ENCODE peak calls at places on chromosome 16, in four cellular contexts. R is K562, K is HepG2, Q is HEK293T. M is an unnamed sample.

GRCh38 chr16:35637683-35638082 is 2178.3 kb downstream of the TP53TG3F start:
- DNase-seq in K (no peak), Q (no peak), R (no peak), M (no peak)

GRCh38 chr16:73068546-73069401 is 20.8 kb upstream of the ZFHX3 start:
- DNase-seq in R (no peak), Q (peak; percentile 76), K (peak; percentile 63), M (no peak)

GRCh38 chr16:102060-102855 is 24.2 kb downstream of the MPG start:
- DNase-seq in Q (no peak), R (no peak), K (no peak), M (no peak)

GRCh38 chr16:50267651-50268050 is 1.3 kb downstream of the ADCY7 start:
- DNase-seq in K (no peak), Q (no peak), R (no peak), M (no peak)

GRCh38 chr16:87487361-87487924 is 5.4 kb downstream of the ZCCHC14 start:
- DNase-seq in K (peak; percentile 97), Q (no peak), R (peak; percentile 69), M (no peak)

GRCh38 chr16:14405611-14406537 is 224.2 kb downstream of the PARN start:
- DNase-seq in K (peak; percentile 90), R (peak; percentile 73), Q (peak; percentile 88), M (peak; percentile 77)

GRCh38 chr16:56681939-56682702 is at the start of gene MT1X:
- DNase-seq in K (peak; percentile 87), R (peak; percentile 84), Q (peak; percentile 87), M (peak; percentile 7)

GRCh38 chr16:55297910-55298175 is 26.2 kb upstream of the IRX6 start:
- DNase-seq in K (no peak), R (no peak), Q (no peak), M (no peak)

GRCh38 chr16:75402821-75403475 is 30.4 kb downstream of the CFDP1 start:
- DNase-seq in R (peak; percentile 36), Q (peak; percentile 13), K (peak; percentile 36), M (no peak)

GRCh38 chr16:79372504-79373184 is 227.9 kb downstream of the MAF start:
- DNase-seq in K (no peak), R (no peak), Q (no peak), M (no peak)

GRCh38 chr16:381788-382717 is at the start of gene PGAP6:
- DNase-seq in R (peak; percentile 67), Q (peak; percentile 86), K (no peak), M (no peak)

GRCh38 chr16:19410435-19411153 is 7.1 kb upstream of the TMC5 start:
- DNase-seq in K (no peak), R (no peak), Q (peak; percentile 62), M (no peak)

GRCh38 chr16:77949445-77949844 is 72.9 kb upstream of the CLEC3A start:
- DNase-seq in K (no peak), R (no peak), Q (no peak), M (no peak)

DNA sequence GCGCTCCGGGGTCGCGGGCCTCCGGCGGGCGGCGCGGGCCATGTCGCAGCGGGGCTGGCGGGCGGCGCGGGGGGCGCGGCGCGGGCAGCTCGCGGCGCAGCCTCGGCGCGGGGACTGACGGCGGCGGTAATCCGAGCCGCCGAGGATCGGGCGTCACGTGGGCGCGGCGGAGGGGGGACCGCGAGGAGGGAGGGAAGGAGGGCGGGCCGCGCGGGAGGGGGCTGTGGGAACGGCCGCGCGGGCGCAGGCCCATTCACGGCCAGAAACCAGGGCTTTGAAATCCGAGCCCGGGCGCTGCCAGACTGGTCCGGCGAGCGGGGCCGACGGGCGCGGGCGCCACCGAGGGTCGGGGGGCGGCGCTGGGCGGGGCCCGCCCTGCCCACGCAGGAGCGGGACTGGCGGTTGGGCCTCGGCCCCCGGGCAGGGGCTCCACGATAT is at the start of gene MTSS2:
- DNase-seq in R (peak; percentile 91), K (peak; percentile 80), Q (peak; percentile 93), M (no peak)
- TF ChIP-seq TARDBP in R (no peak), K (no peak), Q (no peak), M (no peak)

DNA sequence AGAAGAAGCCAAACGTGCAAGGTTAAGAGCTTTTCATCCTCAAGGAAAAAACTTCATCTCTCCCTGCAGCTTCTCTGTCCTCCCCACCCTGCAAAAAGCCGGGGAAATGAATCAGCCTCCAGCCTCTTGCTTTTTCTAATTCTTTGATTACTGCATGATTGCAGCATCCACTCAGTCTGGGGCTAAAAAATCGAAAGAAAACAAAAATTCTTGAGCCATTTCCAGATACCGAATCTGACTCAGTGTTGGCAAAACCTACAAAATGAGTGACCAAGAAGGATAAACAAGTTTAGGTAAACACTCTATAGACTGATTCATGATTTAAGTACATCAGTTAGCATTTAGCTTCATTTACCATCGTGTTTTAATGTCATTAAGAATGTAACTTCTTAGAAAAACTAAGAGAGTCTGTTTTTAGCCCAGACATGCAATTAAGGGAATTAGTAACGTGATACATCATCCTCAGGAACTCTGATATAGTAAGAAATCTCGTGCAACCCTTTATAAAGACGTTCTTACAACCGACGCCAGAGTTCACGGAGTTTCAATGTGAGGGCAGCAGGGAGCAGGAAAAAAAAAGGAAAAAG is 287.3 kb upstream of the FOXF1 start:
- DNase-seq in R (no peak), K (no peak), Q (no peak), M (no peak)
- TF ChIP-seq TARDBP in R (no peak), K (no peak), Q (no peak), M (no peak)

DNA sequence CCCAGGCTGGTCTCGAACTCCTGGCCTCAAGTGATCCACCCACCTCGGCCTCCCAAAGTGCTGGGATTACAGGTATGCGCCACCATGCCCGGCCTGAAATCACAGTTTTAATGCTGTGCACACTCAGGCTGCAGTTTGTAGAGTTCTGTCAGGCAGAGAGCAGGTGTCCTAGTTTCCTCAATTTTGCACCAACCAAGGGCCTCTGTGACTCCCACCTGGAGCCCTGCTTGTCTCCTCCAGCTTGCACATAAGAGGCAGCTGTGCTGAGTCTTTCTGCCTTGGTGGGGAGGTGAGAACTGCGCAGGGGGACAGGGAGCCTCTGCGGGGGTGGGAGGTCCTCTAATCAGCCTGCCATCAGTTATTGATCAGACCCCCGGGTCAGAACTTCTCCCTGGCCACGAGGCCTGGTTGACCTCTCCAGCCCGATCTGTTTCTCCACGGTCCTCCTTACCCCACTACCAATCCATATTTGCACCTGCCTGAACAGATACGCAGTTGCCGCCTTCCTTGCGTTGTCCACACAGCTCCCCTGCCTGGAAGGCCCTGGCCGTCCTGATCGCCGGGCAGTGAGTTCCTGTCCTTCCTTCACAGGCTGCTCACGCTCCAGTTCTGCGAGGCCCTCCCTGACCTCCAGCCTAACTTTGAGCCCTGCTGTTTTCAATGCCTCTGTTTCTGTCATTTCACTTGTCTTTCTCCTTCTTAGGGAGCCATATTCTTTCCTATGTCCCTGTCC is 48.1 kb upstream of the SIAH1 start:
- DNase-seq in R (no peak), Q (no peak), K (no peak), M (no peak)
- TF ChIP-seq TARDBP in R (no peak), Q (no peak), K (no peak), M (no peak)

DNA sequence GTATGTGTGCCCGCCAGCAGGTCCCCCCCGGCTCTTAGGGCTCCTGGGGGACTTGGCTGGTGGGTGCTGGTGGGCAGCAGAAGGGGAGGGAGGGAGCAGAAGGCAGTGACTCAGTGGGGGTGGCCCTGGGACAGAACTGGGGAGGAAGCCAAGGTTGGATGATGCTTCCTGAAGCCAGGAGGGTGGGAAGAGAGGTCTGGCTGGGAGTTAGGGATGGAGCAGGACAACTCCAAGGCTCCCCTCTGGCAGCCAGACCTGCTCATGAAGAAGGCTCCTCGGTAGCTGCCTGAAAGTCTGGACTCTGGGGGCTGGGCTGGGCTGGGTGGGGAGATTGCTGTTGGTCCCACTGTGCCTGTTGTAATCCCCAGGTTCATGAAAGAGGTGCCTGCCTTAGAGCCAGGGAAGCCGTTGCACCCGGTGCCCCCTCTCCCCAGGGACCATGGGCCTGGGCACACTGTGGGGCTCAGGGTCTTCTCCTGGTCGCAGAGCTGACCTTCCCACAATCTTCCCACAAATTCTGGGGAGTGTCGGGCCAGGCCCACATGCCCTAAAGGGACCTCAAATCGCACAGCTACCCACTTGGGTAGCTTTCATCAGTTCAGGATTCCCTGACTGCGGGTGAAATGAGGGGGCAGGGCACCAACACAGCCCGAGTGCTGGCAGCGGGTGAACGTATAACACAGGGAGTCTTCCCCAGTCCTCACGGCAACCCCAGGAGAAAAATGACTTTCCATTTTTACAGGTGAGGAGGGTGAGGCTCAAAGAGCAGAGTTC is 1.1 kb upstream of the PLEKHG4 start:
- DNase-seq in Q (no peak), K (peak; percentile 43), R (no peak), M (no peak)
- TF ChIP-seq TARDBP in Q (no peak), K (no peak), R (no peak), M (no peak)

DNA sequence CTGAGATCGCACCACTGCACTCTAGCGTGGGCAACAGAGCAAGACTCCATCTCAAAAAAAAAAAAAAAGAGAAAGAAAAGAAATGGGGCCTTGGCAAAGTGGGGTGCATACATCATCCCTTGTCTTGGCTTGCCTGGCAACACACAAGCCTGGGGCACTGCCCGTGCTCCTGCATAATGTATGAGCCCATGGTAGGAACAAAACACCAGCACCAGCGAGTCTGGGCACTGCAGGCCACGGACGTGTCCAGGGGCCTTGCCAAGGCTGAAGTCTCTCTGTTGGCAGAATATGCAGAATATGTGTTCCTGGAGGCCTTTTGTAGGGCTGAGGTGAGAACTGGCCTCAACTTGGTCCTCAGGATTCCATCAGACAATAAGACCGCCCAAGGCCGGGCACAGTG is 15.7 kb upstream of the ALDOA start:
- DNase-seq in R (no peak), K (no peak), Q (no peak), M (no peak)
- TF ChIP-seq TARDBP in R (no peak), K (no peak), Q (no peak), M (no peak)

DNA sequence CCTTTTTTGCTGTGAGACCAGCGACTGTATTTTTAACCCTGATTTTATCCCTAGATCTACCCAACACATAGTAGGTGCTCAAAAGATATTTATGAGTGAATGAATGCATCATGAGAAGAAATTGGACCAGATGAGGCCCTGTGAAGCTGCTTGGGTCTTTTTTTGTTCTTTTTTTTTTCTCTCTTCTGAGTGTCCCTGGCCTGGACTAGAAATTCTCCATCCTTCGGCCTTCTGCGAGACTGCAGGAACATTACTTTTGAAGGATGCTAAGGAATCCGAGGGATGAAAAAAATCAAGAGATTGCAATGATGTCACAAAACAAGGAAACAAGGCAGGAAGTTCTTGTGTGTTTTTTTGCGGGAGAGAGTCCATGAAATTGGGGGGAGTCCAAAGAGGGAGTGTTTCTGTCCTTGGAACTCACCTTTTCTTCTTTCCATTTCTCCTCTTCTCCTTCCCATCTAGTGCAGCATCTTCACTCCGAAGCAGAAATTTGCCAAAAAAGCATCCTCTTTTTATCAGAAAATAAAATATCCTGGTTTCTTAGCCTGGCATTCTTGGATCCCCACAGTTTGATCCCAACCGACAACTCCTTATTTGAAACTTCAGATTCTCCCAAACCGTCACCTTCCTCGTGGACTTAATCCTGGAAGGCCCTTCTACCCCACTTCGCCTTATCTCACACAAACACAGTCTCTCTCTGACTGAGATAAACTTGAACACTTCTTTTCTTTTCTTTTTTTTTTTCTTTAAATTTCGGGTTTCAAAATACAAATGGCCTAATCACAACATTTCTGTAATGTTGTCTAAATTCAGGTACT is 724 bp upstream of the RUSF1 start:
- DNase-seq in R (peak; percentile 80), K (peak; percentile 23), Q (no peak), M (no peak)
- TF ChIP-seq TARDBP in R (no peak), K (no peak), Q (no peak), M (no peak)

GRCh38 chr16:31157136-31157535 is 7.3 kb upstream of the PRSS36 start:
- DNase-seq in R (peak; percentile 64), Q (no peak), K (no peak), M (no peak)
- TF ChIP-seq TARDBP in R (no peak), Q (no peak), K (no peak), M (no peak)

M was measured in GM12878.